ENCODE peak calls at places on chromosomes 4 and X, in eight cellular contexts. E is sigmoid colon, C is HCT116, Q is body of pancreas, Y is uterus, W is tibial nerve, I is stomach, P is adrenal gland. Z is an unnamed sample.

GRCh38 chr4:187171731-187172339 is 448.2 kb upstream of the FAT1 start:
- DNase-seq in E (no peak), C (no peak), Q (no peak), Y (no peak), W (no peak), I (no peak), P (no peak), Z (no peak)

GRCh38 chr4:78775278-78776030 is 696 bp upstream of the BMP2K start:
- DNase-seq in E (peak), C (peak), Q (peak), Y (peak), W (peak), I (peak), P (peak), Z (peak)

GRCh38 chr4:77742054-77742453 is 77.1 kb downstream of the CNOT6L start:
- DNase-seq in E (no peak), C (no peak), Q (no peak), Y (no peak), W (no peak), I (no peak), P (no peak), Z (no peak)

GRCh38 chr4:78938474-78938867 is 767 bp downstream of the PAQR3 start:
- DNase-seq in E (no peak), C (no peak), Q (no peak), Y (no peak), W (no peak), I (no peak), P (no peak), Z (no peak)

GRCh38 chr4:94304365-94304971 is 38.2 kb downstream of the HPGDS start:
- DNase-seq in E (no peak), C (peak), Q (no peak), Y (no peak), W (peak), I (no peak), P (peak), Z (no peak)

GRCh38 chr4:65535128-65535527 is 135.2 kb downstream of the EPHA5 start:
- DNase-seq in E (no peak), C (no peak), Q (no peak), Y (no peak), W (no peak), I (no peak), P (no peak), Z (no peak)

GRCh38 chr4:144954224-144954623 is 143.8 kb downstream of the ANAPC10 start:
- DNase-seq in E (no peak), C (no peak), Q (no peak), Y (no peak), W (no peak), I (no peak), P (no peak), Z (no peak)

GRCh38 chrX:45888518-45888917 is 656.7 kb downstream of the ZNF674 start:
- DNase-seq in E (no peak), C (no peak), Q (peak), Y (no peak), W (no peak), I (no peak), P (no peak), Z (no peak)

GRCh38 chr4:101475246-101475645 is 127.9 kb upstream of the PPP3CA start:
- DNase-seq in E (no peak), C (no peak), Q (no peak), Y (no peak), W (no peak), I (no peak), P (no peak), Z (no peak)

GRCh38 chr4:10461091-10461849 is 4.0 kb upstream of the ZNF518B start:
- DNase-seq in E (no peak), C (no peak), Q (peak), Y (peak), W (peak), I (peak), P (peak), Z (peak)

GRCh38 chr4:42845586-42845985 is 46.9 kb upstream of the GRXCR1 start:
- DNase-seq in E (no peak), C (no peak), Q (no peak), Y (no peak), W (no peak), I (no peak), P (no peak), Z (no peak)

GRCh38 chrX:72685810-72686465 is 28.2 kb downstream of the PHKA1 start:
- DNase-seq in E (no peak), C (peak), Q (peak), Y (no peak), W (no peak), I (no peak), P (no peak), Z (no peak)

GRCh38 chrX:14528629-14529287 is 578 bp upstream of the GLRA2 start:
- DNase-seq in E (peak), C (peak), Q (peak), Y (peak), W (peak), I (peak), P (peak), Z (no peak)

GRCh38 chr4:93771640-93772411 is 56.7 kb upstream of the ATOH1 start:
- DNase-seq in E (no peak), C (no peak), Q (no peak), Y (no peak), W (no peak), I (no peak), P (no peak), Z (no peak)

GRCh38 chr4:11805837-11806236 is 377.1 kb upstream of the HS3ST1 start:
- DNase-seq in E (no peak), C (peak), Q (no peak), Y (no peak), W (no peak), I (no peak), P (no peak), Z (no peak)

GRCh38 chrX:47316276-47317025 is 53.9 kb upstream of the ZNF157 start:
- DNase-seq in E (no peak), C (no peak), Q (peak), Y (no peak), W (no peak), I (peak), P (peak), Z (no peak)

GRCh38 chrX:109036624-109037023 is 300.3 kb upstream of the IRS4 start:
- DNase-seq in E (no peak), C (no peak), Q (no peak), Y (no peak), W (no peak), I (no peak), P (no peak), Z (no peak)

GRCh38 chr4:8915201-8916200 is 43.9 kb upstream of the HMX1 start:
- DNase-seq in E (peak), C (no peak), Q (no peak), Y (no peak), W (no peak), I (peak), P (no peak), Z (peak)

GRCh38 chrX:134898450-134898849 is 92.3 kb upstream of the SMIM10 start:
- DNase-seq in E (no peak), C (no peak), Q (no peak), Y (no peak), W (no peak), I (no peak), P (no peak), Z (no peak)

GRCh38 chrX:149495573-149496071 is 9.5 kb downstream of the IDS start:
- DNase-seq in E (no peak), C (peak), Q (no peak), Y (no peak), W (no peak), I (no peak), P (peak), Z (no peak)

GRCh38 chrX:119655125-119655524 is 37.8 kb downstream of the SEPTIN6 start:
- DNase-seq in E (no peak), C (no peak), Q (peak), Y (peak), W (no peak), I (no peak), P (peak), Z (no peak)

GRCh38 chrX:33987458-33987857 is 144.7 kb downstream of the FAM47A start:
- DNase-seq in E (no peak), C (no peak), Q (no peak), Y (no peak), W (no peak), I (no peak), P (no peak), Z (no peak)

DNA sequence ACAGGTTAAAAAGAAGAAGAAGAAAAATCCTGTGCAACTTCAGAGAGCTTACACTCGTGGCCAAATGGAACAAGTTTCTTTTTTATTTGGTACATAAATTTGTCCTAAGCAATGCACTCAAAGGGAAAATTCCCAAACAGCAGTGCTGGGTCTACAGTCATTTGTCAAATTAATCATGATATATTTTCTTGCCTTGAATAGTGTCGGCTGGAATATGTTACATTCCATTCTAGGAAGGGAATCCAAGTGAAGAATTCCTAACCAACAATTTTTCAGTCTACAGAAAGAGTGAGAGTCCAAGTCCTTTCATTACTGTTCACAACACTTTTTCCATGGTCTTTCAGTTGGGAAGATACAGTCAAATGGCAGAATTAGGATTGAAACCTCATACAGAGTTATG is 63.9 kb downstream of the HAND2 start:
- DNase-seq in E (no peak), C (no peak), Q (no peak), Y (no peak), W (no peak), I (no peak), P (no peak), Z (no peak)
- H3K27ac ChIP-seq in E (peak), C (no peak), Q (no peak), Y (no peak), W (no peak), I (no peak), P (no peak), Z (no peak)

GRCh38 chr4:185534534-185534849 is 815 bp downstream of the PDLIM3 start:
- DNase-seq in E (no peak), C (no peak), Q (no peak), Y (no peak), W (no peak), I (no peak), P (no peak), Z (no peak)
- TF ChIP-seq POLR2A in E (no peak), C (no peak), Q (no peak), Y (no peak), W (no peak), I (no peak), P (no peak), Z (no peak)

GRCh38 chr4:71259911-71260331 is 78.9 kb upstream of the SLC4A4 start:
- DNase-seq in E (no peak), C (no peak), Q (no peak), Y (no peak), W (peak), I (no peak), P (peak), Z (no peak)

GRCh38 chr4:71261633-71262121 is 77.1 kb upstream of the SLC4A4 start:
- DNase-seq in E (no peak), C (no peak), Q (no peak), Y (no peak), W (no peak), I (no peak), P (no peak), Z (no peak)

GRCh38 chr4:71260544-71260943 is 78.3 kb upstream of the SLC4A4 start:
- DNase-seq in E (no peak), C (no peak), Q (no peak), Y (no peak), W (no peak), I (no peak), P (no peak), Z (no peak)

GRCh38 chr4:71262161-71262560 is 76.7 kb upstream of the SLC4A4 start:
- DNase-seq in E (no peak), C (no peak), Q (no peak), Y (no peak), W (no peak), I (no peak), P (no peak), Z (no peak)

DNA sequence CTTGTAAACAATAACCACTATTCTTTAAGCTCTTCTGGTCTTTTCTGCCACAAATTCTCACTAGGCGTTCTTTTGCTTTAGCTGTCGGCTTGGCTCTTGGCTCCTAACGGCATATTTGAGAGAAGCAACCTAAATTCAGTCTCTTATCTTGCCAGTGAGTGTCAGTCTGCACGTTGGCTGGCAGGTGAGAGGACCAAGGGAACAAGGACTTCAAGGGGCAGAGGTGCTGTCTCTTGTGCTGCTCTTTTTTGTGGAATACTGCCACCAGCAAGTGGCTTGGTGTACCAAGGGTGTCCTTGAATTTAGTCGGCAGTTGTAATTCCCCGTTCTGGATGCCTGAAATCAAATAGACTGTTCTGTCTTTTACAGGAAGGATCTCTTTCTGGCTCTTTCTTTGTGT is 77.8 kb upstream of the SLC4A4 start:
- DNase-seq in E (no peak), C (no peak), Q (no peak), Y (no peak), W (no peak), I (no peak), P (no peak), Z (no peak)
- H3K27ac ChIP-seq in E (no peak), C (no peak), Q (no peak), Y (no peak), W (peak), I (no peak), P (no peak), Z (no peak)

DNA sequence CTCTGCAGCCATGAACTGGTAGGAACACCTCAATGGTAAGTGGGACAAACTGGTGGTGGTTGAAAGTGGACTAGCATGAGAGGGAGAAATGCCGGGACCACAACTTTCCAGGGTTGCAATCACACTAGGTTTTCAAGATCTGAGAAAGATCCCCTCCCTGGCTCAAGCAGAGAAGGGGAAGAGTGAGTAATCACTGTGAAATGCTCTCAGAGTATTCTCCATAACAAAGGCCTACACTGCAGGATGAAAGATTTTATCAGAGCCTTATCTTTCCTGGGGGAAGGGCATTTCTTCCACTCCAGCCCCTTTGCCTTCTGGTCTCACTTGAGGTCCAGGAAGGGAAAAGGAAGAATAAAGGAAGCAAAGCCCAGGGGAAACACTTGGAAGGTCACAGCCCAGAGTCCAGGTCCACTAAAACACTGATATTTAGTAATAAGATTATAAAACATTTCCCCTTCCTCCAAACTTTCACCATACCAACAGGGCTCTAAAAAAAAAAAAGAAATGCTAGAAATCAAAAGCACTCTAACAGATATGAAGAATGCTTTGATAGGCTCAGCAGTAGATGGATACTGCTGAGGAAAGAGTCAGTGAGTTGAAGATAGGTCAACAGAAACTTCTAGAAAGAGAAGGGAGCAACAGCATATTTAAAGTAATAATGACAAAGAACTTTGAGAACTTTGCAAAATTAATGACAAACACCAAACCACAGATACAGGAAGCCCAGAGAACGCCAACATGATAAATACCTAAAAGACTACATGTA is 95.9 kb downstream of the WDFY3 start:
- DNase-seq in E (no peak), C (peak), Q (no peak), Y (no peak), W (no peak), I (no peak), P (no peak), Z (no peak)
- TF ChIP-seq POLR2A in E (no peak), C (no peak), Q (no peak), Y (no peak), W (no peak), I (no peak), P (no peak), Z (no peak)

GRCh38 chr4:83449009-83449408 is 6.6 kb downstream of the HELQ start:
- DNase-seq in E (no peak), C (no peak), Q (no peak), Y (no peak), W (no peak), I (no peak), P (no peak), Z (no peak)

GRCh38 chr4:83455300-83456183 is at the start of the genes HELQ and MRPS18C:
- DNase-seq in E (peak), C (peak), Q (peak), Y (peak), W (peak), I (peak), P (peak), Z (peak)

GRCh38 chr4:83456184-83456501 is 285 bp downstream of the MRPS18C start:
- DNase-seq in E (no peak), C (no peak), Q (no peak), Y (no peak), W (no peak), I (no peak), P (no peak), Z (no peak)

GRCh38 chr4:83454626-83455025 is 997 bp downstream of the HELQ start:
- DNase-seq in E (no peak), C (no peak), Q (no peak), Y (no peak), W (no peak), I (no peak), P (peak), Z (no peak)
- H3K27ac ChIP-seq in E (peak), C (no peak), Q (peak), Y (peak), W (peak), I (no peak), P (peak), Z (peak)

DNA sequence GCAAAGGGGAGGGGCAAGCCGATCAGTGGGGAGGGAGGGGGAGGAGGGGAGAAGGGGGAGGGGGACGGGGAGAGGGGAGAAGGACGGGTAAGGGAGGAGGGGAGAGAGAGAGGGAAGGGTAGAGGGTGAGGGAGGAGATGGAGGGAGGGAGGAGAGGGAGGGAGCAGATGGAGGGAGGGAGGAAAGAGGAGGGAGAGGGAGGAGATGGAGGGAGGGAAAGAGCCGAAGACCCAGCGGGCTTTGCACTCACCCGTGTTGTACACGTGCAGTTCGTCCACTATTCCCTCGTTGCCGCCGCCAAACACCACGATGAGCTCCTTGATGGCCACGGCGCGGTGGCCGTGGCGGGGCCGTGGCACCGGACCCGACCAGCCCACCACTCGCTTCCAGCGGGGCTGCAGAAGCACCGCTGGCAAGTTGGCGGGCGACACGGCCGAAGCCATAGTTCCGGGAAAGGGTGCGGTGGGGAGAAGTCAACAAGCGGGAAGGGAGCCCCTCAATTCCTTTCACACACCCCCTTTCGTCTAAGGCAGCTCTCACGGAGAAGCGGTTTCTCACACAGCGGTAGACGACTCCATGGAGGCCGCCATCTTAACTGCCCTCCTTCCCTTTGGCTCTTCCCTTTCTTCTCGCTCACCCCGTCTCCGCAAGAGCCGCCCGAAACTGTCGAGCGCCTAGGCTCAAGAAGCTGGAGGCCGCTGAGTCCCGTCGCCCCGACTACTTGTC is 1.1 kb downstream of the HCFC1 start:
- DNase-seq in E (peak), C (no peak), Q (no peak), Y (peak), W (peak), I (no peak), P (peak), Z (no peak)
- TF ChIP-seq POLR2A in E (no peak), C (no peak), Q (no peak), Y (no peak), W (no peak), I (no peak), P (no peak), Z (no peak)